ENCODE peak calls at places on chromosomes 13 and 19, in five cellular contexts. P is right atrium auricular region; T is stimulated activated naive B cell treated with anti-CD40 and anti-IgM and Interleukin-4, amounts not matched to agents 10 μg/mL and 1 μg/mL and 100 μg/mL, for 72 hours; U is H1; H is AG09309. C is an unnamed sample.

GRCh38 chr13:97322740-97323342 is 100.7 kb downstream of the MBNL2 start:
- DNase-seq in P (no peak), T (no peak), U (no peak), H (no peak), C (no peak)

GRCh38 chr19:58336820-58337219 is 10.0 kb downstream of the ZSCAN22 start:
- DNase-seq in P (no peak), T (no peak), U (no peak), H (no peak), C (no peak)

GRCh38 chr19:43474986-43475705 is 9.7 kb upstream of the LYPD3 start:
- DNase-seq in P (peak), T (peak), U (peak), H (no peak), C (peak)

GRCh38 chr19:28577666-28578065 is 635.3 kb downstream of the UQCRFS1 start:
- DNase-seq in P (no peak), T (no peak), U (no peak), H (no peak), C (no peak)

GRCh38 chr13:91882918-91883317 is 484.5 kb downstream of the GPC5 start:
- DNase-seq in P (no peak), T (no peak), U (no peak), H (no peak), C (no peak)

GRCh38 chr19:50792852-50793250 is 2.6 kb downstream of the ACP4 start:
- DNase-seq in P (no peak), T (no peak), U (no peak), H (no peak), C (no peak)

GRCh38 chr13:102361113-102361512 is 40.7 kb downstream of the FGF14 start:
- DNase-seq in P (no peak), T (no peak), U (no peak), H (no peak), C (no peak)

GRCh38 chr13:73106513-73107214 is 47.9 kb downstream of the KLF5 start:
- DNase-seq in P (no peak), T (no peak), U (no peak), H (no peak), C (no peak)

GRCh38 chr13:52617070-52618060 is 24.9 kb upstream of the HNRNPA1L2 start:
- DNase-seq in P (peak), T (peak), U (peak), H (peak), C (peak)

GRCh38 chr13:25738342-25738771 is 313.5 kb downstream of the SHISA2 start:
- DNase-seq in P (no peak), T (no peak), U (no peak), H (no peak), C (no peak)

GRCh38 chr13:112905990-112906641 is 62.9 kb upstream of the MCF2L start:
- DNase-seq in P (no peak), T (no peak), U (peak), H (no peak), C (no peak)

GRCh38 chr19:2811221-2811722 is 8.4 kb upstream of the ZNF554 start:
- DNase-seq in P (no peak), T (no peak), U (no peak), H (no peak), C (no peak)

GRCh38 chr13:22262328-22262920 is 591.6 kb downstream of the FGF9 start:
- DNase-seq in P (no peak), T (no peak), U (no peak), H (no peak), C (no peak)

GRCh38 chr13:20351279-20352022 is 119.3 kb upstream of the GJB6 start:
- DNase-seq in P (no peak), T (no peak), U (no peak), H (peak), C (no peak)

GRCh38 chr19:55655648-55656040 is 809 bp downstream of the U2AF2 start:
- DNase-seq in P (no peak), T (no peak), U (no peak), H (no peak), C (no peak)

GRCh38 chr13:38255600-38255999 is 94.1 kb upstream of the UFM1 start:
- DNase-seq in P (no peak), T (no peak), U (no peak), H (no peak), C (no peak)

GRCh38 chr13:67238277-67238859 is 8.2 kb upstream of the PCDH9 start:
- DNase-seq in P (no peak), T (no peak), U (no peak), H (no peak), C (no peak)

GRCh38 chr13:25295228-25295627 is 6.2 kb upstream of the NUP58 start:
- DNase-seq in P (no peak), T (no peak), U (no peak), H (no peak), C (no peak)

GRCh38 chr13:27334774-27335490 is 64.3 kb downstream of the RASL11A start:
- DNase-seq in P (no peak), T (no peak), U (no peak), H (no peak), C (no peak)

GRCh38 chr13:90105881-90106496 is 1241.5 kb upstream of the MIR17HG start:
- DNase-seq in P (no peak), T (no peak), U (no peak), H (no peak), C (no peak)

GRCh38 chr19:15124572-15125231 is 17.5 kb downstream of the SYDE1 start:
- DNase-seq in P (no peak), T (peak), U (no peak), H (no peak), C (peak)

GRCh38 chr13:108700421-108701170 is 71.2 kb downstream of the MYO16 start:
- DNase-seq in P (no peak), T (no peak), U (no peak), H (no peak), C (no peak)

GRCh38 chr13:111877906-111878305 is 189.0 kb upstream of the SOX1 start:
- DNase-seq in P (peak), T (no peak), U (no peak), H (no peak), C (no peak)

GRCh38 chr13:31001647-31002046 is 69.2 kb downstream of the TEX26 start:
- DNase-seq in P (no peak), T (no peak), U (no peak), H (no peak), C (no peak)

GRCh38 chr19:32404939-32405430 is 585 bp upstream of the DPY19L3 start:
- DNase-seq in P (peak), T (no peak), U (no peak), H (no peak), C (peak)

C was measured in glutamatergic neuron.